ENCODE peak calls at places on chromosome X, in five cellular contexts. M is NB4, N is stomach, C is dorsolateral prefrontal cortex, Q is omental fat pad. G is an unnamed sample.

GRCh38 chrX:39299615-39300014 is 498.4 kb downstream of the MID1IP1 start:
- DNase-seq in M (no peak), N (no peak), C (no peak), Q (no peak), G (no peak)

GRCh38 chrX:44432641-44433040 is 89.2 kb upstream of the EFHC2 start:
- DNase-seq in M (no peak), N (no peak), C (no peak), Q (no peak), G (no peak)

GRCh38 chrX:153400146-153401132 is 711 bp downstream of the PNMA6E start:
- DNase-seq in M (peak; percentile 68), N (peak; percentile 35), C (no peak), Q (no peak), G (peak; percentile 56)

GRCh38 chrX:140141444-140142029 is 176.2 kb upstream of the CXorf66 start:
- DNase-seq in M (peak; percentile 31), N (peak; percentile 31), C (no peak), Q (no peak), G (no peak)

GRCh38 chrX:103688949-103689348 is 2.5 kb upstream of the MORF4L2 start:
- DNase-seq in M (peak; percentile 44), N (no peak), C (no peak), Q (no peak), G (no peak)

GRCh38 chrX:151708821-151709220 is 7.0 kb upstream of the FATE1 start:
- DNase-seq in M (no peak), N (peak; percentile 9), C (no peak), Q (no peak), G (no peak)

GRCh38 chrX:136589966-136590365 is 58.0 kb downstream of the VGLL1 start:
- DNase-seq in M (no peak), N (no peak), C (no peak), Q (no peak), G (no peak)

GRCh38 chrX:68292471-68292870 is 140.8 kb downstream of the OPHN1 start:
- DNase-seq in M (no peak), N (no peak), C (no peak), Q (no peak), G (no peak)

GRCh38 chrX:107628662-107629532 is 587 bp downstream of the PRPS1 start:
- DNase-seq in M (peak; percentile 72), N (no peak), C (no peak), Q (no peak), G (no peak)

GRCh38 chrX:70301716-70302115 is 11.8 kb downstream of the KIF4A start:
- DNase-seq in M (no peak), N (no peak), C (no peak), Q (no peak), G (no peak)

GRCh38 chrX:22063284-22063683 is 31.2 kb downstream of the PHEX start:
- DNase-seq in M (peak; percentile 87), N (no peak), C (no peak), Q (no peak), G (no peak)

GRCh38 chrX:66022742-66023725 is 16.8 kb downstream of the VSIG4 start:
- DNase-seq in M (peak; percentile 79), N (no peak), C (no peak), Q (no peak), G (no peak)

GRCh38 chrX:153549807-153550206 is 32.4 kb downstream of the ATP2B3 start:
- DNase-seq in M (no peak), N (no peak), C (no peak), Q (no peak), G (no peak)

GRCh38 chrX:134454506-134454905 is 5.5 kb upstream of the HPRT1 start:
- DNase-seq in M (no peak), N (no peak), C (no peak), Q (no peak), G (no peak)

GRCh38 chrX:30822068-30822671 is 66.9 kb downstream of the TAB3 start:
- DNase-seq in M (peak; percentile 7), N (no peak), C (no peak), Q (no peak), G (no peak)

GRCh38 chrX:105515561-105515960 is 295.1 kb upstream of the TEX13A start:
- DNase-seq in M (no peak), N (no peak), C (no peak), Q (no peak), G (no peak)

DNA sequence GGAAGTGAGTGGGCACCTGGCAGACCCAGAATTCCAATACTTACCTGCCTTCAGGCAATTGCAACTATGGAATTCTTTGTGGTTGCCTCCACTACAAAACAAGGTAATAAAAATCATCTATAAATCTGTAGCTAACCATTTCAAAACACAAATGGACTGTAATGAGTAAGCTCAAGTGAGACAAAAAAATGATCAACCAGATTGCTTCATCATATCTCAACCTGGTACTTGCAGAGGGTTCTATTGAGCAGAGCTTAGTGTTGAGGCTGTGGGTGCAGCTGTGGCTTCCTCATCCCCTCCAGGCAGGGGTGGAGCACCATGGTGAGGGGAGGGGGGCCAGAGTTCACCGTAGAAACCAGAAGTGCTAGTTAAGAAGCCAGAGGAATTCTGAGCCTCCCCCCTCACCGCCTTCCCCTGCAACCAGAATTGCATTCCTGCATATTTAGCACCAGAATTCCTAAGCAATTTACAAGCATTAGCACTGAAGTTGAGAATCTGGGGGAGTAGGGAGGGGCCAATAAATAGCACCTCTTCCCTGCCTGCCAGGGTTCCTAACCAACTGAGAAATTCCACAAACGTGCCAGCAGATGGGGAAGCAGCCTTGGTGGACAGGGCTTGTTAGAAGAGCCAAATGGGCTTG is 11.5 kb downstream of the CTAG1A start:
- DNase-seq in M (peak; percentile 63), N (no peak), C (no peak), Q (no peak), G (no peak)
- TF ChIP-seq CTCF in M (no peak), N (no peak), C (no peak), Q (no peak), G (no peak)

GRCh38 chrX:148958896-148959295 is 458.5 kb downstream of the AFF2 start:
- DNase-seq in M (no peak), N (no peak), C (no peak), Q (no peak), G (no peak)
- TF ChIP-seq CTCF in M (no peak), N (no peak), C (no peak), Q (no peak), G (no peak)

GRCh38 chrX:26848511-26848910 is 614.6 kb downstream of the PPP4R3C start:
- DNase-seq in M (no peak), N (no peak), C (no peak), Q (no peak), G (no peak)

GRCh38 chrX:26851981-26852380 is 611.2 kb downstream of the PPP4R3C start:
- DNase-seq in M (peak; percentile 4), N (no peak), C (no peak), Q (no peak), G (no peak)
- TF ChIP-seq CTCF in M (no peak), N (no peak), C (no peak), Q (no peak), G (peak; percentile 20)

DNA sequence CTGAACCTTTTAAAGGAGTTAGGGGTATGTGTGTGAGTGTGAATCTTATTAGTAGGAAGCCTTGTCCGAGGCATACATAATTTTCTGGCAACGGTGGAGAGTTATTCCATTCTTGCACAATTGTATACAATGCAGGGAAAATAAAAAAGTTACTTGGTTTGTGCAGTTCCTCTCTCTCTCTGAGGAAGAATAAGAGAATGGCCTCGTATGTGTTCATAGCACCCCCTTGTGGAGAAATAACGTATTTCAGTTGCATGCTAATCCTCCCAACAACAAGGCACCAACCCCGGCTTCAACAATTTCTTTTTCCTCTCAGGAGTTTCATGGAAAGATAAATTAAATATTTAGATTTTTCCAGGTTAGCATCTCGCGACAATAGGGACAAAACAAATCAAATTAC is 33.7 kb upstream of the FGF13 start:
- DNase-seq in M (peak; percentile 52), N (no peak), C (no peak), Q (no peak), G (no peak)
- TF ChIP-seq CTCF in M (peak; percentile 38), N (no peak), C (peak; percentile 52), Q (peak; percentile 39), G (peak; percentile 44)

DNA sequence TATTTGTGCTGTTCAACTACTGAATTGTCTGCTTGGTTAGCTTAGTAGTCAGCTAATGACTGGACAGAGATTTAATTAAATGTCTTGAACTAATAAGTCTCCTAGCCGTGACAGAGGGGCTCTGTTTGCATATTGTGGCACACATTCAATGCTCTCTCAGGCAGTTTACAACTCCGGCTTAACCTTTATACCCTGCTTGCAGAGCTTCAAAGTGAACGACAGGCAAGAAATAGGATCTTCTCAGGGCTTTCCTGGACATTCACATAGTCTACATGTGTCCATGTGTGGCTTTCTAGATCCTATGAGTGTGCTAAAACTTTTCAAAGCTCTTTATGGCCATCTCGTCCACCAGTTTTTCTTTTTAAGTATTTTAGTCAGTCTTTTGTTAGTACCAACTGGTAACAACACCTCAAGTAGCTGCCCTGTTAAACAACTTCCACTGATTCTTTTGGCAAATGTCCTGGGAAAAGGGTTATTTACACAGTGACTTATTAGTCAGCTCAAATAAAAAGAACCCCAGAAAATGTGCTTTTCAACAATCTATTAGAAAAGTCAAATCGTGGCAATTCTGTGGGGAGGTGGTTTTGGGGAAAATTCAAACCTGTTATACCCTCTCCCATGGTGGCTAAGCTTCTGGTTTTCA is 28.6 kb downstream of the OR13H1 start:
- DNase-seq in M (no peak), N (no peak), C (no peak), Q (no peak), G (no peak)
- TF ChIP-seq CTCF in M (no peak), N (no peak), C (no peak), Q (no peak), G (no peak)

GRCh38 chrX:112643721-112644120 is 36.0 kb downstream of the LHFPL1 start:
- DNase-seq in M (no peak), N (no peak), C (no peak), Q (no peak), G (no peak)

GRCh38 chrX:112642349-112642748 is 37.4 kb downstream of the LHFPL1 start:
- DNase-seq in M (peak; percentile 50), N (peak; percentile 31), C (no peak), Q (no peak), G (no peak)

GRCh38 chrX:112644713-112645112 is 35.0 kb downstream of the LHFPL1 start:
- DNase-seq in M (no peak), N (no peak), C (no peak), Q (no peak), G (no peak)

GRCh38 chrX:112646651-112647050 is 33.1 kb downstream of the LHFPL1 start:
- DNase-seq in M (no peak), N (no peak), C (no peak), Q (no peak), G (no peak)

GRCh38 chrX:112645774-112646173 is 34.0 kb downstream of the LHFPL1 start:
- DNase-seq in M (no peak), N (no peak), C (no peak), Q (no peak), G (no peak)
- TF ChIP-seq CTCF in M (no peak), N (no peak), C (no peak), Q (no peak), G (no peak)

DNA sequence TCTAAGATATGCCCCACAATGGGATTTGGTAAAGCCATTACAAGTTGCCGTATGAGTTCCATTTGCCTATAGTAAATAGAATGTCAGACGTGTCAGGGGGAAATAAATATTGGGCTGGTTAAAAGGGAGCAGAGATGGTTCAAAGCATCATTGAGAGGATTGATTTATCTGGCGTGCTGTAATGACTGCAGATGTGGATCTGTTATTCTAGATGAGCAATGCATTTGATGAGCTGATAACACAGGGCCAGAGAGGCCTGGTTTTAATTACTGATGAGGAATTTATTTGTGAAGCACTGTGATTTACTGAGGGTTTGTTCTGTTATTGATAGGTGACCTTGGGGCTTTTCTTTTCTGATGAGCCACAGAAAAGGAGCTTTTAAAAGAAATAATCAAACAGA is 62.5 kb downstream of the DACH2 start:
- DNase-seq in M (no peak), N (no peak), C (no peak), Q (no peak), G (no peak)
- TF ChIP-seq CTCF in M (no peak), N (no peak), C (no peak), Q (no peak), G (no peak)